ENCODE peak calls at places on chromosome 11, in four cellular contexts. Y is IMR-90, P is HepG2, B is K562. K is an unnamed sample.
A peak's percentile ranks its signal among the peaks of the same experiment; 100 is the strongest.

GRCh38 chr11:6568191-6568918 is 35.1 kb downstream of the RRP8 start:
- DNase-seq in P (no peak), B (peak; percentile 86), Y (peak; percentile 65), K (peak; percentile 24)

GRCh38 chr11:44226472-44226871 is 83.5 kb downstream of the ALX4 start:
- DNase-seq in Y (no peak), B (no peak), P (no peak), K (no peak)

GRCh38 chr11:76574879-76575278 is 95.7 kb downstream of the LRRC32 start:
- DNase-seq in B (no peak), Y (no peak), P (no peak), K (no peak)

GRCh38 chr11:2564588-2565440 is 120.0 kb downstream of the KCNQ1 start:
- DNase-seq in P (no peak), Y (no peak), B (no peak), K (no peak)

GRCh38 chr11:117644403-117645155 is 152.4 kb downstream of the DSCAML1 start:
- DNase-seq in P (no peak), Y (no peak), B (no peak), K (no peak)

GRCh38 chr11:62497132-62497915 is 49.3 kb downstream of the AHNAK start:
- DNase-seq in Y (peak; percentile 81), P (peak; percentile 86), B (no peak), K (peak; percentile 75)

GRCh38 chr11:16015736-16016135 is 340.6 kb downstream of the SOX6 start:
- DNase-seq in P (no peak), Y (no peak), B (no peak), K (no peak)

GRCh38 chr11:115122274-115122673 is 381.9 kb downstream of the CADM1 start:
- DNase-seq in B (no peak), Y (no peak), P (no peak), K (no peak)

GRCh38 chr11:99316761-99317475 is 296.2 kb downstream of the CNTN5 start:
- DNase-seq in P (no peak), B (no peak), Y (no peak), K (no peak)

GRCh38 chr11:28107331-28107725 is 628 bp downstream of the KIF18A start:
- DNase-seq in Y (peak; percentile 37), B (peak; percentile 12), P (peak; percentile 12), K (no peak)

GRCh38 chr11:86919557-86920210 is 35.5 kb downstream of the FZD4 start:
- DNase-seq in B (peak; percentile 39), P (peak; percentile 43), Y (peak; percentile 81), K (peak; percentile 57)

GRCh38 chr11:73401217-73401923 is 25.2 kb downstream of the RELT start:
- DNase-seq in B (no peak), Y (no peak), P (no peak), K (no peak)

GRCh38 chr11:74269161-74269809 is 42.2 kb downstream of the P4HA3 start:
- DNase-seq in P (no peak), Y (peak; percentile 90), B (no peak), K (no peak)

GRCh38 chr11:132187814-132188213 is 817.4 kb downstream of the NTM start:
- DNase-seq in Y (peak; percentile 75), B (no peak), P (no peak), K (no peak)

GRCh38 chr11:124276081-124276480 is 19.9 kb downstream of the OR8G5 start:
- DNase-seq in B (no peak), Y (peak; percentile 82), P (no peak), K (no peak)

GRCh38 chr11:74474316-74474715 is 7.0 kb upstream of the KCNE3 start:
- DNase-seq in P (no peak), Y (no peak), B (no peak), K (no peak)

GRCh38 chr11:2099523-2100316 is 39.5 kb downstream of the IGF2 start:
- DNase-seq in Y (no peak), B (no peak), P (no peak), K (no peak)

GRCh38 chr11:834371-835316 is 1.9 kb downstream of the CD151 start:
- DNase-seq in Y (peak; percentile 69), P (no peak), B (no peak), K (peak; percentile 81)

GRCh38 chr11:104254347-104254746 is 90.4 kb upstream of the PDGFD start:
- DNase-seq in Y (no peak), P (peak; percentile 24), B (peak; percentile 11), K (no peak)

GRCh38 chr11:15893080-15893492 is 463.3 kb downstream of the SOX6 start:
- DNase-seq in Y (peak; percentile 89), P (no peak), B (no peak), K (no peak)

GRCh38 chr11:128575174-128575955 is 12.0 kb downstream of the ETS1 start:
- DNase-seq in P (no peak), Y (no peak), B (no peak), K (no peak)

GRCh38 chr11:104946907-104947306 is 21.5 kb downstream of the CASP4 start:
- DNase-seq in B (peak; percentile 8), Y (peak; percentile 59), P (peak; percentile 78), K (peak; percentile 45)

GRCh38 chr11:56905442-56905841 is 83.3 kb upstream of the OR5AK2 start:
- DNase-seq in Y (no peak), B (no peak), P (no peak), K (no peak)

GRCh38 chr11:118099838-118100570 is 13.2 kb upstream of the SMIM35 start:
- DNase-seq in Y (no peak), P (no peak), B (no peak), K (no peak)

GRCh38 chr11:33722579-33723234 is 13.5 kb downstream of the CD59 start:
- DNase-seq in P (no peak), Y (peak; percentile 80), B (peak; percentile 40), K (no peak)

GRCh38 chr11:46917109-46918086 is 952 bp downstream of the LRP4 start:
- DNase-seq in B (no peak), Y (no peak), P (peak; percentile 54), K (peak; percentile 48)

GRCh38 chr11:45150943-45151342 is 4.5 kb downstream of the PRDM11 start:
- DNase-seq in Y (no peak), P (no peak), B (no peak), K (no peak)

GRCh38 chr11:68750197-68750987 is 928 bp downstream of the TESMIN start:
- DNase-seq in P (no peak), Y (no peak), B (peak; percentile 36), K (no peak)

GRCh38 chr11:132177106-132177505 is 806.7 kb downstream of the NTM start:
- DNase-seq in B (no peak), Y (peak; percentile 70), P (peak; percentile 9), K (no peak)

GRCh38 chr11:120601566-120601965 is 90.0 kb downstream of the GRIK4 start:
- DNase-seq in Y (peak; percentile 55), B (no peak), P (no peak), K (no peak)

GRCh38 chr11:78576549-78577097 is 2.0 kb upstream of the NARS2 start:
- DNase-seq in Y (no peak), P (peak; percentile 94), B (no peak), K (no peak)

GRCh38 chr11:77654770-77655434 is 17.3 kb upstream of the CLNS1A start:
- DNase-seq in P (no peak), B (no peak), Y (peak; percentile 70), K (no peak)

GRCh38 chr11:73273246-73273890 is 1.2 kb downstream of the P2RY6 start:
- DNase-seq in P (no peak), B (no peak), Y (no peak), K (no peak)

GRCh38 chr11:10606536-10607208 is 38.2 kb upstream of the LYVE1 start:
- DNase-seq in Y (peak; percentile 86), P (no peak), B (no peak), K (no peak)

GRCh38 chr11:65787649-65788622 is 1.1 kb downstream of the OVOL1 start:
- DNase-seq in P (no peak), B (peak; percentile 57), Y (no peak), K (no peak)

GRCh38 chr11:45901646-45902045 is 5.4 kb downstream of the FREY1 start:
- DNase-seq in B (no peak), Y (no peak), P (no peak), K (no peak)

GRCh38 chr11:73470036-73470624 is 93.9 kb downstream of the RELT start:
- DNase-seq in Y (no peak), B (no peak), P (no peak), K (no peak)

GRCh38 chr11:76188873-76189272 is 17.4 kb downstream of the WNT11 start:
- DNase-seq in B (no peak), P (no peak), Y (no peak), K (no peak)

GRCh38 chr11:68331338-68331947 is 19.1 kb downstream of the LRP5 start:
- DNase-seq in Y (no peak), P (peak; percentile 88), B (no peak), K (no peak)

GRCh38 chr11:22903782-22904181 is 43.5 kb upstream of the CCDC179 start:
- DNase-seq in P (no peak), B (no peak), Y (no peak), K (no peak)

GRCh38 chr11:22898036-22898435 is 37.8 kb upstream of the CCDC179 start:
- DNase-seq in P (no peak), B (no peak), Y (no peak), K (no peak)
- TF ChIP-seq MAZ in P (no peak), B (no peak), Y (no peak), K (no peak)

GRCh38 chr11:20912046-20912821 is 242.8 kb downstream of the NELL1 start:
- DNase-seq in Y (no peak), B (no peak), P (no peak), K (no peak)
- TF ChIP-seq MAZ in Y (no peak), B (no peak), P (no peak), K (no peak)

DNA sequence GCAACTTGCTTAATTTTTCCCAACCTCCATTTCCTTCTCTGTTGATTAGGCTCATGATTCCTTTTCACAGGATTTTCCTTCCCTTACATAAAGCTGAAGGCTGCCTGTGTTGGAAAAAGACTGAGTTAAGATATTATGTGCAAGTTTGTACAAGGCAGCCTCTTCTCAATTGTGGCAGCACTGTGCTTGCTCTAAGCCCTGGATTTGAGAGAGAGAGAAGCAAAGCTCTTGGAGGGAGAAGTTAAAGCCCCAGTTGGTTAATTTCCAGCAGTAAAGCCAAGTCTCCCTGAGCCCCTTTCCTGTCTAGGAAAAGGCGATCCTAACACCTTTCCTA is 128.3 kb upstream of the SESN3 start:
- DNase-seq in P (no peak), B (no peak), Y (no peak), K (no peak)
- TF ChIP-seq MAZ in P (no peak), B (no peak), Y (no peak), K (no peak)

DNA sequence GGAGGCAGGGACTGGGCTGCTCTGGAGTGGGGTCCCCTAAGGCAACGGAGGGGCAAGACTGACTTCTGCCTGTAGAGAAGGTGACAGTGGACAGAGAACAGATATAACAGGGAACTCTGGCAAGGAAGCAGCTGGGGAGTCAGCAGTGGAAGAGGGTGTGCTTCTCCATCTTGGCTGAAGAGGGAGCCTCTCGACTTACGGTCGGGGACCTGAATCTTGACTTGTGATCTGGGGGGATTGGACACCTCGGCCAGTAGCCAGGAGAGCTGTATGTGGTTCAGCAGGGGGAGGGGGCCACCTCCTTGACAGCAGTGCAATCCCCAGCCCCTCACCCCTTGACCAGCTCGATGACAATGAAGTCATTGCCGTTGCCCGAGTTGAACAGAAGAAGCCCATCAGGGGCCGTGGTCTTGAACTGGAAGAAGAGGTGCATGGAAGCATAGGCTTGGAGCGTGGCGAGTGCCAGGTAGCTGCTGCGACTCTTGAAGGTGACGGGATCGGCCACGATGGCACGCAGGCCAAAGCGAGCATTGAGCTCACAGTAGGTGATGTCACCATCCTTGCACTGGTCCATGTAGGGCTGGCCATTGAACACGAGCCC is 60.0 kb downstream of the SLC22A12 start:
- DNase-seq in P (no peak), Y (peak; percentile 19), B (peak; percentile 66), K (peak; percentile 63)
- TF ChIP-seq MAZ in P (no peak), Y (no peak), B (no peak), K (no peak)

GRCh38 chr11:60206616-60207015 is 23.7 kb upstream of the MS4A6A start:
- DNase-seq in P (no peak), Y (no peak), B (no peak), K (no peak)
- TF ChIP-seq MAZ in P (no peak), Y (no peak), B (no peak), K (no peak)

GRCh38 chr11:108937756-108938155 is 272.9 kb downstream of the DDX10 start:
- DNase-seq in Y (no peak), B (no peak), P (no peak), K (no peak)
- TF ChIP-seq MAZ in Y (no peak), B (no peak), P (no peak), K (no peak)